ENCODE peak calls at places on chromosomes 13 and 19, in seven cellular contexts. Y, I, T, U, X, J and E are unnamed samples.

GRCh38 chr13:43782686-43783085 is 4.1 kb downstream of the ENOX1 start:
- DNase-seq in T (no peak), Y (no peak), X (no peak), U (no peak), J (no peak), I (no peak), E (no peak)

GRCh38 chr19:35395762-35396199 is 24.9 kb downstream of the GPR42 start:
- DNase-seq in U (peak; percentile 24), Y (peak; percentile 7), T (peak; percentile 67), X (no peak), I (no peak), J (no peak), E (peak; percentile 22)

GRCh38 chr13:82480415-82480814 is 1401.9 kb downstream of the SLITRK1 start:
- DNase-seq in J (peak; percentile 11), U (no peak), I (no peak), T (no peak), X (peak; percentile 13), Y (peak; percentile 10), E (no peak)

GRCh38 chr13:48265217-48265815 is 32.3 kb downstream of the ITM2B start:
- DNase-seq in U (no peak), Y (no peak), I (no peak), J (no peak), X (peak; percentile 37), T (no peak), E (no peak)

GRCh38 chr19:31144471-31144870 is 204.8 kb downstream of the TSHZ3 start:
- DNase-seq in Y (peak; percentile 89), X (no peak), U (no peak), J (no peak), I (no peak), T (no peak), E (no peak)

GRCh38 chr19:23222998-23223652 is 27.1 kb downstream of the ZNF724 start:
- DNase-seq in X (no peak), T (no peak), Y (no peak), J (no peak), I (no peak), U (no peak), E (no peak)

GRCh38 chr19:30402790-30403189 is 30.6 kb downstream of the ZNF536 start:
- DNase-seq in J (no peak), U (no peak), Y (no peak), X (no peak), I (no peak), T (no peak), E (no peak)

GRCh38 chr13:59710995-59711701 is 452.6 kb downstream of the DIAPH3 start:
- DNase-seq in U (no peak), I (no peak), T (no peak), J (no peak), X (no peak), Y (no peak), E (no peak)

GRCh38 chr19:47284324-47284899 is 9.7 kb downstream of the INAFM1 start:
- DNase-seq in U (peak; percentile 62), X (peak; percentile 72), T (peak; percentile 79), Y (peak; percentile 78), J (peak; percentile 60), I (no peak), E (no peak)

GRCh38 chr19:17234911-17235617 is 9.0 kb downstream of the OCEL1 start:
- DNase-seq in J (no peak), I (no peak), X (peak; percentile 56), T (no peak), U (peak; percentile 81), Y (peak; percentile 56), E (peak; percentile 67)